ENCODE peak calls at places on chromosomes 6 and 20, in six cellular contexts. P is cardiac fibroblast, T is amniotic stem cell, Q is glutamatergic neuron, O is body of pancreas, F is hypothalamus. X is an unnamed sample.
A peak's percentile ranks its signal among the peaks of the same experiment; 100 is the strongest.

GRCh38 chr6:8655670-8656454 is 220.5 kb upstream of the SLC35B3 start:
- DNase-seq in Q (no peak), T (no peak), F (no peak), P (no peak), O (no peak), X (no peak)

GRCh38 chr20:62723351-62723750 is 14.7 kb downstream of the NTSR1 start:
- DNase-seq in Q (no peak), O (peak; percentile 78), F (no peak), P (no peak), T (no peak), X (no peak)

GRCh38 chr20:60116128-60116909 is 158.1 kb downstream of the CDH26 start:
- DNase-seq in T (no peak), O (no peak), F (peak; percentile 21), Q (no peak), P (no peak), X (no peak)

GRCh38 chr6:89454300-89454699 is 21.3 kb downstream of the ANKRD6 start:
- DNase-seq in Q (no peak), O (no peak), F (no peak), T (no peak), P (no peak), X (no peak)

GRCh38 chr20:51424270-51425041 is 118.1 kb downstream of the NFATC2 start:
- DNase-seq in P (no peak), T (no peak), Q (no peak), F (no peak), O (no peak), X (no peak)

GRCh38 chr6:79536969-79537747 is at the start of gene LCA5:
- DNase-seq in O (peak; percentile 93), Q (peak; percentile 92), T (peak; percentile 97), P (peak; percentile 98), F (peak; percentile 96), X (no peak)

GRCh38 chr6:132161283-132161682 is 210.1 kb upstream of the CCN2 start:
- DNase-seq in P (peak; percentile 77), F (no peak), T (no peak), Q (no peak), O (no peak), X (no peak)

GRCh38 chr6:68313911-68314310 is 321.2 kb upstream of the ADGRB3 start:
- DNase-seq in P (peak; percentile 60), T (no peak), F (no peak), O (no peak), Q (no peak), X (no peak)

GRCh38 chr20:3749087-3749688 is 16.7 kb downstream of the HSPA12B start:
- DNase-seq in O (no peak), Q (no peak), P (no peak), T (no peak), F (no peak), X (no peak)

GRCh38 chr6:46221221-46221793 is 50.5 kb upstream of the ENPP5 start:
- DNase-seq in O (no peak), P (peak; percentile 60), F (no peak), Q (no peak), T (no peak), X (no peak)

GRCh38 chr20:57263767-57264150 is 2.7 kb downstream of the BMP7 start:
- DNase-seq in T (no peak), P (no peak), O (no peak), F (no peak), Q (no peak), X (no peak)

GRCh38 chr6:142323377-142323776 is 21.6 kb downstream of the ADGRG6 start:
- DNase-seq in F (no peak), O (no peak), Q (no peak), P (no peak), T (no peak), X (no peak)

GRCh38 chr6:129338683-129339082 is 371.3 kb downstream of the ARHGAP18 start:
- DNase-seq in O (no peak), Q (no peak), F (no peak), P (no peak), T (no peak), X (no peak)

GRCh38 chr20:2693286-2693995 is 861 bp downstream of the EBF4 start:
- DNase-seq in T (no peak), O (peak; percentile 46), F (peak; percentile 16), Q (peak; percentile 62), P (no peak), X (no peak)

GRCh38 chr20:2692886-2693285 is 306 bp downstream of the EBF4 start:
- DNase-seq in F (no peak), P (no peak), Q (peak; percentile 48), T (no peak), O (no peak), X (no peak)

GRCh38 chr20:33337531-33338165 is 54.6 kb downstream of the BPIFB1 start:
- DNase-seq in T (no peak), F (no peak), P (no peak), Q (no peak), O (no peak), X (no peak)

GRCh38 chr6:35919827-35920751 is 809 bp downstream of the SRPK1 start:
- DNase-seq in F (peak; percentile 30), Q (peak; percentile 53), O (peak; percentile 57), T (peak; percentile 44), P (peak; percentile 58), X (peak; percentile 36)